ENCODE peak calls at places on chromosomes 2 and 18, in ten cellular contexts. F is pancreas, O is cardiac fibroblast, E is heart left ventricle, D is fibroblast of pulmonary artery, G is WTC11, R is WERI-Rb-1, J is HepG2, S is astrocyte of the spinal cord, W is SK-N-SH. P is an unnamed sample.

GRCh38 chr2:11833601-11834000 is 87.2 kb downstream of the LPIN1 start:
- DNase-seq in F (no peak), O (peak), E (peak), D (peak), G (no peak), R (no peak), J (no peak), S (peak), W (no peak), P (no peak)

GRCh38 chr18:911025-911424 is 6.4 kb downstream of the ADCYAP1 start:
- DNase-seq in F (no peak), O (no peak), E (no peak), D (no peak), G (no peak), R (no peak), J (no peak), S (no peak), W (no peak), P (no peak)

GRCh38 chr2:24793752-24794477 is 690 bp downstream of the CENPO start:
- DNase-seq in F (no peak), O (peak), E (no peak), D (peak), G (peak), R (peak), J (peak), S (peak), W (no peak), P (peak)

GRCh38 chr18:11518788-11519685 is 90.4 kb upstream of the SLC35G4 start:
- DNase-seq in F (peak), O (peak), E (no peak), D (peak), G (peak), R (peak), J (peak), S (peak), W (peak), P (peak)

GRCh38 chr2:45173513-45173912 is 164.3 kb upstream of the SIX2 start:
- DNase-seq in F (no peak), O (peak), E (no peak), D (peak), G (no peak), R (no peak), J (no peak), S (peak), W (no peak), P (no peak)

GRCh38 chr2:119544075-119545031 is at the start of gene CFAP221:
- DNase-seq in F (peak), O (peak), E (peak), D (peak), G (peak), R (peak), J (peak), S (peak), W (peak), P (peak)

GRCh38 chr18:76958692-76959341 is 136.5 kb downstream of the ZNF236 start:
- DNase-seq in F (no peak), O (peak), E (no peak), D (peak), G (no peak), R (no peak), J (no peak), S (no peak), W (peak), P (no peak)

GRCh38 chr2:217593732-217594131 is 409.1 kb downstream of the TNS1 start:
- DNase-seq in F (no peak), O (no peak), E (no peak), D (no peak), G (no peak), R (no peak), J (no peak), S (no peak), W (no peak), P (no peak)

GRCh38 chr2:105761931-105762515 is 17.3 kb downstream of the NCK2 start:
- DNase-seq in F (no peak), O (peak), E (no peak), D (no peak), G (peak), R (no peak), J (no peak), S (peak), W (peak), P (peak)

GRCh38 chr2:124316875-124317605 is 292.0 kb downstream of the CNTNAP5 start:
- DNase-seq in F (no peak), O (peak), E (no peak), D (peak), G (no peak), R (no peak), J (no peak), S (no peak), W (peak), P (no peak)

GRCh38 chr2:173571021-173571821 is 216.5 kb downstream of the CDCA7 start:
- DNase-seq in F (no peak), O (peak), E (no peak), D (peak), G (no peak), R (peak), J (peak), S (peak), W (peak), P (peak)

GRCh38 chr2:240280621-240281020 is 140.2 kb upstream of the OTOS start:
- DNase-seq in F (no peak), O (no peak), E (no peak), D (no peak), G (no peak), R (no peak), J (no peak), S (no peak), W (no peak), P (no peak)

GRCh38 chr2:151971301-151972072 is 127.4 kb downstream of the CACNB4 start:
- DNase-seq in F (no peak), O (no peak), E (no peak), D (no peak), G (no peak), R (no peak), J (no peak), S (no peak), W (no peak), P (no peak)

GRCh38 chr18:50398947-50399346 is 24.1 kb downstream of the SKA1 start:
- DNase-seq in F (no peak), O (no peak), E (no peak), D (no peak), G (no peak), R (no peak), J (no peak), S (no peak), W (peak), P (no peak)

GRCh38 chr2:236687296-236687955 is 117.8 kb downstream of the ACKR3 start:
- DNase-seq in F (peak), O (no peak), E (no peak), D (no peak), G (no peak), R (no peak), J (no peak), S (no peak), W (no peak), P (no peak)

GRCh38 chr2:238285653-238286082 is 2.7 kb downstream of the PER2 start:
- DNase-seq in F (peak), O (peak), E (peak), D (peak), G (no peak), R (no peak), J (peak), S (peak), W (no peak), P (peak)

GRCh38 chr2:152525277-152525838 is 190.4 kb downstream of the FMNL2 start:
- DNase-seq in F (peak), O (peak), E (peak), D (peak), G (no peak), R (no peak), J (peak), S (peak), W (no peak), P (no peak)

GRCh38 chr2:159249955-159250723 is 36.4 kb downstream of the WDSUB1 start:
- DNase-seq in F (no peak), O (peak), E (peak), D (peak), G (no peak), R (no peak), J (no peak), S (peak), W (no peak), P (no peak)

GRCh38 chr2:219278655-219279150 is 463 bp upstream of the DNAJB2 start:
- DNase-seq in F (no peak), O (no peak), E (no peak), D (no peak), G (no peak), R (no peak), J (no peak), S (no peak), W (no peak), P (no peak)

GRCh38 chr2:78127428-78127827 is 605.3 kb upstream of the LRRTM4 start:
- DNase-seq in F (no peak), O (no peak), E (no peak), D (no peak), G (no peak), R (no peak), J (no peak), S (no peak), W (no peak), P (no peak)

GRCh38 chr2:240713071-240713927 is 21.6 kb downstream of the AQP12A start:
- DNase-seq in F (peak), O (no peak), E (no peak), D (no peak), G (no peak), R (no peak), J (no peak), S (no peak), W (no peak), P (no peak)

GRCh38 chr18:6219116-6219717 is 195.5 kb downstream of the L3MBTL4 start:
- DNase-seq in F (no peak), O (peak), E (no peak), D (peak), G (peak), R (peak), J (peak), S (peak), W (peak), P (peak)

GRCh38 chr2:235160281-235160805 is 208.5 kb downstream of the SH3BP4 start:
- DNase-seq in F (no peak), O (no peak), E (no peak), D (no peak), G (no peak), R (no peak), J (no peak), S (no peak), W (no peak), P (no peak)

GRCh38 chr2:182477774-182478173 is 50.9 kb upstream of the PDE1A start:
- DNase-seq in F (no peak), O (no peak), E (no peak), D (no peak), G (no peak), R (no peak), J (no peak), S (no peak), W (no peak), P (no peak)

GRCh38 chr2:237310515-237311114 is 103.3 kb downstream of the COL6A3 start:
- DNase-seq in F (no peak), O (peak), E (no peak), D (no peak), G (no peak), R (no peak), J (no peak), S (peak), W (no peak), P (no peak)

GRCh38 chr2:101038455-101039255 is 36.6 kb downstream of the RPL31 start:
- DNase-seq in F (no peak), O (peak), E (no peak), D (peak), G (peak), R (peak), J (peak), S (no peak), W (no peak), P (no peak)

GRCh38 chr2:86029873-86030272 is 75.8 kb downstream of the POLR1A start:
- DNase-seq in F (no peak), O (no peak), E (no peak), D (no peak), G (no peak), R (no peak), J (no peak), S (no peak), W (no peak), P (no peak)

GRCh38 chr18:32875625-32876024 is 102.8 kb upstream of the KLHL14 start:
- DNase-seq in F (no peak), O (no peak), E (no peak), D (no peak), G (no peak), R (no peak), J (no peak), S (no peak), W (no peak), P (no peak)

GRCh38 chr18:75727479-75727878 is 300.0 kb upstream of the SMIM21 start:
- DNase-seq in F (no peak), O (peak), E (no peak), D (peak), G (peak), R (peak), J (peak), S (peak), W (peak), P (peak)

GRCh38 chr2:73746015-73746876 is 9.1 kb upstream of the TPRKB start:
- DNase-seq in F (no peak), O (no peak), E (no peak), D (no peak), G (peak), R (no peak), J (no peak), S (no peak), W (no peak), P (no peak)

GRCh38 chr18:39602112-39602511 is 2036.5 kb upstream of the CELF4 start:
- DNase-seq in F (no peak), O (no peak), E (no peak), D (no peak), G (no peak), R (peak), J (no peak), S (no peak), W (peak), P (no peak)

GRCh38 chr2:220949476-220949875 is 622.6 kb downstream of the EPHA4 start:
- DNase-seq in F (no peak), O (no peak), E (no peak), D (no peak), G (no peak), R (no peak), J (no peak), S (no peak), W (no peak), P (no peak)

GRCh38 chr2:33225350-33225749 is 251.1 kb upstream of the RASGRP3 start:
- DNase-seq in F (no peak), O (peak), E (no peak), D (no peak), G (no peak), R (no peak), J (no peak), S (no peak), W (no peak), P (no peak)

GRCh38 chr2:238684362-238685326 is 163.2 kb upstream of the TWIST2 start:
- DNase-seq in F (no peak), O (peak), E (no peak), D (peak), G (no peak), R (no peak), J (peak), S (peak), W (no peak), P (no peak)

GRCh38 chr2:24262571-24262970 is 87.7 kb downstream of the FAM228A start:
- DNase-seq in F (no peak), O (peak), E (no peak), D (no peak), G (no peak), R (no peak), J (no peak), S (peak), W (no peak), P (no peak)

GRCh38 chr2:142557391-142557790 is 320.1 kb upstream of the KYNU start:
- DNase-seq in F (no peak), O (no peak), E (no peak), D (peak), G (no peak), R (no peak), J (no peak), S (peak), W (peak), P (no peak)

GRCh38 chr18:45521151-45521550 is 94.1 kb upstream of the SLC14A2 start:
- DNase-seq in F (no peak), O (peak), E (no peak), D (peak), G (no peak), R (no peak), J (no peak), S (peak), W (no peak), P (no peak)

GRCh38 chr2:234731236-234731635 is 220.6 kb upstream of the SH3BP4 start:
- DNase-seq in F (no peak), O (no peak), E (no peak), D (no peak), G (no peak), R (no peak), J (no peak), S (no peak), W (no peak), P (no peak)

GRCh38 chr2:144086965-144087364 is 433.0 kb downstream of the ZEB2 start:
- DNase-seq in F (no peak), O (peak), E (no peak), D (peak), G (no peak), R (no peak), J (no peak), S (peak), W (no peak), P (no peak)

GRCh38 chr2:43021791-43022500 is 204.5 kb downstream of the ZFP36L2 start:
- DNase-seq in F (peak), O (no peak), E (no peak), D (no peak), G (peak), R (no peak), J (peak), S (no peak), W (no peak), P (no peak)
- TF ChIP-seq CTCF in F (no peak), O (peak), E (no peak), D (peak), G (peak), R (peak), J (peak), S (no peak), W (peak), P (peak)

DNA sequence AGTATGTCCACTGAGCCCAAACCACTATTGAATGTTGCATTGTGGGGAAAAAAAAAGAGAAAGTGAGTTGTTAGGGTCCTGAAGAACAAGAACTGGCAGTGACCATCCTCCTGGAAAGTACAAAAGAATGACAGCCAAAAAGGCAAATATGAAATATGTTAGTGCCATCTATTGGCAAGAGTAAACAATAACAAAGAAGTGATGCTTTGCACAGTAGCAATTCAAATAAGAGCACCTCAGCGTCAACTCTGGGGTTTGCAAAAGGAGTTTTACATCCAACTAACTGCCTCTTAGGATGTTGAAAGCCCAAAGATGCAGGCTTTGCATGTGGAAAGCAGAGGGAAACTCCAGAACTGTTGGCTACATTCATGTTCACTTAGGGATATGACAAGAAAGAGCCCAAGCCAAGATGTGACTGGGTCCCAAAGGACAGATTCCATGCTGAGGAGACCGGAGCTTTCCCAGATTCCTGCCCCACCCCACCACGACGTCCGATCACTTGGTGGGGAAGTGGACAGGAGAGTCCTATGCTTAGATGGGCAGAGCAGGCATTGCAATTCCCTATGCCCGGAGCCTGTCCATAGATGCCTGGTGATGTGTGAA is 15.6 kb downstream of the TRABD2A start:
- DNase-seq in F (no peak), O (peak), E (no peak), D (peak), G (no peak), R (no peak), J (no peak), S (peak), W (no peak), P (no peak)
- TF ChIP-seq CTCF in F (no peak), O (peak), E (peak), D (peak), G (no peak), R (no peak), J (peak), S (no peak), W (peak), P (no peak)

DNA sequence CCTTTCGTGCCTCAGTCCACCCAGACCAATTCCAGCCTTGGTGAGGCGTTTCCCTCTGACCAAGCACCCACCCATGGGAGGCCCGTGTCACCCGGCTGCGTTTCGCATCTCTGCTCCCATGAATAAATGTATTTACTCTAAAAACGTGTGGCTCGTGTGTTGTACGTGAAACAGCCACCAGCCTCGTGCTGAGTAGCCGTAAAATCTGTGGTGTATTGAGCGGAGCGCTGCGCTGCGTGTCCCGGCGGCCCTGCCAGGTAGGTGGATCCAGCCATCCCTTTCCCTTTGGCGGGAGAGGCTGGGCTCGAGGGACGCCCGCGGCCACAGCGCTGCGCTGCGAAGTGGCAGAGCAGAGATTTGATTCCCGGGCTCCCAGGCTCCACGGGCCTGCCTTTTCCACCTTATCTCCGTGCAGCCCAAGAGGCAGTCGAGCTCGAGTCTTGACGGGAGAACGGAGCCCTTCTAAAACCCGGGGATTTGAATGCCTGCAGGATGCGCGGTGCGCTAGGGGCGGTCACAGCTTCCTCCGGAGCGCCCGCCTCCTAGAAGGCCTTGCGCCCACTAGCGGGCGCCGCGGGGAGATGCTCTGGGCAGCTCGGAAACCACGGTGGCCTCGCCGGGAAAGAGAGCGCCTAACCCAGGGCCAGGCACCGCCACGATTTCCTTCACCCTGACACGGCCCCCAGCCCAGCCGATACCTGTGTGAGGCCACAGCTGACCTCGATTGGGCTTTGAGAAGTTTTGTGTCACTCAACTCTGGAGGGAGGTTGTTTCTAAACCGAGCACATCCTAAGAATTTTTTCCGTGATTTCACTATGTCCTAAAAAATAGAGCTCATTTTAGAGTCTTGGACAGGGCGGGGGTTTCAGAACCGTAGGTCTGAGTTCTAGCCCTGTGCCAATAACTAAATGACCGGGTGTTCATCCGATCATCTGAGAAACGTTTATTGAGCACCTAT is 3.9 kb upstream of the PSMD1 start:
- DNase-seq in F (peak), O (peak), E (peak), D (peak), G (peak), R (peak), J (peak), S (peak), W (peak), P (peak)
- TF ChIP-seq CTCF in F (peak), O (peak), E (peak), D (peak), G (peak), R (peak), J (peak), S (peak), W (peak), P (peak)

GRCh38 chr2:168293766-168294165 is 46.4 kb upstream of the STK39 start:
- DNase-seq in F (no peak), O (no peak), E (no peak), D (no peak), G (no peak), R (no peak), J (peak), S (no peak), W (no peak), P (no peak)
- TF ChIP-seq CTCF in F (no peak), O (no peak), E (no peak), D (peak), G (no peak), R (peak), J (peak), S (no peak), W (no peak), P (no peak)